ENCODE peak calls at places on chromosome X, in five cellular contexts. T is CD4-positive, alpha-beta memory T cell; Z is tibial artery; L is tibial nerve; E is CD8-positive, alpha-beta memory T cell. G is an unnamed sample.

GRCh38 chrX:12709047-12709446 is 82.2 kb upstream of the PRPS2 start:
- DNase-seq in T (no peak), L (no peak), Z (no peak), E (no peak), G (no peak)

GRCh38 chrX:46180258-46180687 is 364.9 kb downstream of the ZNF674 start:
- DNase-seq in Z (no peak), T (peak; percentile 32), L (no peak), E (no peak), G (peak; percentile 86)

GRCh38 chrX:55783723-55784122 is 66.2 kb downstream of the RRAGB start:
- DNase-seq in T (no peak), L (no peak), E (no peak), Z (no peak), G (no peak)

GRCh38 chrX:75547783-75548182 is 24.9 kb upstream of the ZDHHC15 start:
- DNase-seq in Z (peak; percentile 75), T (no peak), L (peak; percentile 40), E (no peak), G (no peak)

GRCh38 chrX:131816551-131817136 is 206.5 kb upstream of the STK26 start:
- DNase-seq in L (no peak), E (peak; percentile 51), T (peak; percentile 89), Z (peak; percentile 45), G (peak; percentile 27)

GRCh38 chrX:136268051-136269048 is 17.1 kb upstream of the MAP7D3 start:
- DNase-seq in L (peak; percentile 23), E (peak; percentile 18), T (peak; percentile 44), Z (peak; percentile 34), G (no peak)

GRCh38 chrX:30593435-30594200 is 16.1 kb upstream of the TASL start:
- DNase-seq in L (no peak), T (peak; percentile 34), E (no peak), Z (no peak), G (no peak)

GRCh38 chrX:16797358-16797757 is 11.1 kb downstream of the TXLNG start:
- DNase-seq in E (no peak), L (no peak), Z (peak; percentile 32), T (no peak), G (no peak)

GRCh38 chrX:40262641-40263560 is 165.1 kb upstream of the BCOR start:
- DNase-seq in T (no peak), E (no peak), L (no peak), Z (no peak), G (peak; percentile 72)
- H3K4me1 ChIP-seq in T (peaks cover 10% of the 10 kb centered on the region), E (peaks cover 12% of the 10 kb centered on the region), L (no peaks in the 10 kb centered on the region), Z (peaks cover 30% of the 10 kb centered on the region), G (peaks cover 67% of the 10 kb centered on the region)

GRCh38 chrX:105823092-105823454 is 734 bp downstream of the NRK start:
- DNase-seq in T (peak; percentile 13), E (no peak), Z (peak; percentile 18), L (no peak), G (no peak)
- H3K27ac ChIP-seq in T (no peak overlapping the region), E (no peak overlapping the region), Z (peak overlapping the region; percentile 67), L (no peak overlapping the region), G (no peak overlapping the region)

GRCh38 chrX:110794601-110795000 is 1.0 kb downstream of the CHRDL1 start:
- DNase-seq in Z (no peak), L (no peak), T (no peak), E (no peak), G (no peak)
- H3K4me3 ChIP-seq in Z (no peak overlapping the region), L (peak overlapping the region; percentile 56), T (no peak overlapping the region), E (no peak overlapping the region), G (no peak overlapping the region)

DNA sequence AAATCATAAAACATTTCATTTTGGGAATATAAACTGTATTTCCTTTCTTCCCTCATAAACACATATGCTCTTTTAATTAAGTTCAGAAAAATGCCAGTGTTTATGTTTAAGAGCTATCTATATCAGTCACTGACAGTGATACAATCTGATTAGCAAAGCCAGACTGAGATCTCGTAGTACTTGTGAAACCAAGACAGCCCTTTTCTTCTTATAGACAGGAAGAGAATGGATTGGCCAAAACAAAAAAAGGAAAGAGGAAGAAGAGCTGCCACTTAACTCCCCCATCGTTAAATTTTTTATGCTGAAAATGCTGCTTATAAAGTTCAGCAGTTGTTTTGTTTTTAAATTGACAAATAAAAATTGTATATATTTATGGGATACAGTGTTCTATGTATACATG is 87.4 kb downstream of the PLAC1 start:
- DNase-seq in T (no peak), L (no peak), Z (no peak), E (no peak), G (no peak)
- H3K4me1 ChIP-seq in T (no peaks in the 10 kb centered on the region), L (no peaks in the 10 kb centered on the region), Z (no peaks in the 10 kb centered on the region), E (no peaks in the 10 kb centered on the region), G (peaks cover 31% of the 10 kb centered on the region)

GRCh38 chrX:115940348-115940747 is 230.2 kb upstream of the AGTR2 start:
- DNase-seq in T (no peak), Z (no peak), E (no peak), L (no peak), G (no peak)
- H3K27ac ChIP-seq in T (no peak overlapping the region), Z (no peak overlapping the region), E (no peak overlapping the region), L (no peak overlapping the region), G (no peak overlapping the region)

DNA sequence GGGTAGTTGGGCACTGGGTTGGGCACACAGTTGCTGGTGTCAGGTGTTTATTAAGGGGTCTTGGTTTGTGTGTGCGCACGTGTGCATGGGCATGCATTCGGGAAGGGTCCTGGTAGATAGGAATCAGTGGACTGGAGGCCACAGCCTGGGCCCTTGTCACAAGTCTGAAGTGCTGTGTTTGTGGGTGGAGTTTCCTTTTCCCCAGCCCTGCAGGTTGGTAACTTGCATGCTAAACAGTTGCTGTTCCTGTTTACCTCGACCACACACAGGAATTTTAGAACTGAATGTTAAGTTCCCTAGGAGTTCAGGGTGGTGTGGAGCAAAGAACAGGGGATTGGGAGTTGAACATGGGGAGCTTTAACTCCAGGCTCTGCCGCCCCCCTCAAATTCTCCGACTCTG is 48.8 kb downstream of the STARD8 start:
- DNase-seq in Z (no peak), T (no peak), E (no peak), L (no peak), G (no peak)
- H3K4me3 ChIP-seq in Z (no peak overlapping the region), T (no peak overlapping the region), E (no peak overlapping the region), L (peak overlapping the region; percentile 64), G (no peak overlapping the region)

GRCh38 chrX:153954618-153955450 is 10.4 kb upstream of the RENBP start:
- DNase-seq in Z (no peak), L (no peak), E (no peak), T (peak; percentile 18), G (no peak)
- H3K4me1 ChIP-seq in Z (peaks cover 15% of the 10 kb centered on the region), L (no peaks in the 10 kb centered on the region), E (peaks cover 7% of the 10 kb centered on the region), T (peaks cover 4% of the 10 kb centered on the region), G (peaks cover 3% of the 10 kb centered on the region)

GRCh38 chrX:28613558-28613957 is 26.3 kb downstream of the IL1RAPL1 start:
- DNase-seq in Z (no peak), T (no peak), L (no peak), E (no peak), G (no peak)
- H3K27ac ChIP-seq in Z (no peak overlapping the region), T (no peak overlapping the region), L (peak overlapping the region; percentile 47), E (no peak overlapping the region), G (no peak overlapping the region)

GRCh38 chrX:47649302-47649701 is 1.1 kb downstream of the ELK1 start:
- DNase-seq in T (no peak), E (no peak), L (no peak), Z (no peak), G (no peak)
- H3K4me3 ChIP-seq in T (peak overlapping the region; percentile 38), E (peak overlapping the region; percentile 58), L (peak overlapping the region; percentile 80), Z (peak overlapping the region; percentile 81), G (peak overlapping the region; percentile 81)

G was measured in SJSA1.